ENCODE peak calls at places on chromosome 2, in seven cellular contexts. U, A, V, G, H, O and D are unnamed samples.

GRCh38 chr2:215863687-215864086 is 149.7 kb downstream of the MREG start:
- DNase-seq in U (no peak), A (no peak), V (no peak), G (no peak), H (no peak), O (no peak), D (no peak)

GRCh38 chr2:149082781-149083180 is 44.3 kb downstream of the LYPD6B start:
- DNase-seq in U (peak; percentile 44), A (no peak), V (no peak), G (no peak), H (no peak), O (no peak), D (no peak)

GRCh38 chr2:42156756-42157155 is 12.4 kb upstream of the EML4 start:
- DNase-seq in U (no peak), A (no peak), V (no peak), G (peak; percentile 65), H (no peak), O (no peak), D (no peak)

GRCh38 chr2:149329470-149330126 is 789 bp upstream of the LYPD6 start:
- DNase-seq in U (peak; percentile 82), A (peak; percentile 7), V (peak; percentile 53), G (peak; percentile 92), H (no peak), O (no peak), D (peak; percentile 81)

GRCh38 chr2:124805060-124805459 is 780.0 kb downstream of the CNTNAP5 start:
- DNase-seq in U (no peak), A (no peak), V (no peak), G (no peak), H (no peak), O (no peak), D (peak; percentile 61)

GRCh38 chr2:120528051-120528692 is 182.2 kb downstream of the INHBB start:
- DNase-seq in U (no peak), A (no peak), V (no peak), G (no peak), H (no peak), O (no peak), D (no peak)

GRCh38 chr2:43217228-43218220 is 8.9 kb downstream of the ZFP36L2 start:
- DNase-seq in U (peak; percentile 97), A (no peak), V (peak; percentile 52), G (peak; percentile 96), H (peak; percentile 92), O (no peak), D (peak; percentile 20)

GRCh38 chr2:234770081-234770506 is 181.7 kb upstream of the SH3BP4 start:
- DNase-seq in U (no peak), A (peak; percentile 72), V (peak; percentile 14), G (peak; percentile 63), H (no peak), O (no peak), D (peak; percentile 36)

GRCh38 chr2:10361220-10361588 is 58.5 kb downstream of the HPCAL1 start:
- DNase-seq in U (no peak), A (peak; percentile 36), V (peak; percentile 57), G (no peak), H (no peak), O (peak; percentile 23), D (no peak)
- H2BK5ac ChIP-seq in U (no peak overlapping the region), A (no peak overlapping the region), V (no peak overlapping the region), G (no peak overlapping the region), H (no peak overlapping the region), O (no peak overlapping the region), D (no peak overlapping the region)

DNA sequence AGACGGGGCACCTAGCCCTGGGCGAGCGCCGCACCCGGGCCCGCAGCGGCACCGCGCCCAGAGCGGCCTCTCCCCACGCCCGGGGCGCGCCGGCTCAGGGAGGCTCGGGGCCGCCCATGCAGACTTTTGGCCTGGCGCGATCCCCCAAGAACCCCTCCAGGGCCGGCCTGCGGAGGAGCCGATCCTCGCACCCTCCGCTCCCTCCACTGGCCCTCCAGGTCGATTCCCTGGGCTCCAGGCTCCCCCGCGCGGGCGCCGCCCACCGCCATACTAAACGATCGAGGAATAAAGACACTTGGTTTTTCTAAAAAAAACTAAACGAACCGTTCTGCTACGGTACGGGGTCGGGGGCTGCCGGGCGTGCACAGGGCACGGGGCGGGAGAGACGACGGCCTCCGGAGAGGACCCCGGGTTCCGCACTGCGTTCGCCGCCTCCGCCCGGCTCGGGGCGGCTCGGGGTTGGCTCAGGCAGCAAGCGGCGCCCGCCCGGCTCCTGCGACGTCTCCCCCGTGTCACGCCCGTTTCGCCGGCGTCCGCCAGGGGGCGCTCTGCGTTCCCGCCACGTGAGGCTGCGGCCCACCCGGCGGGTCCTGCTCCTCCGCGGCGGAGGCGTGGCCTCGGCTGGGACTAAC is 366 bp upstream of the KHK start:
- DNase-seq in U (peak; percentile 96), A (peak; percentile 86), V (peak; percentile 95), G (peak; percentile 94), H (peak; percentile 79), O (peak; percentile 93), D (peak; percentile 89)
- H2BK5ac ChIP-seq in U (no peak overlapping the region), A (peak overlapping the region; percentile 36), V (peak overlapping the region; percentile 67), G (no peak overlapping the region), H (no peak overlapping the region), O (peak overlapping the region; percentile 8), D (no peak overlapping the region)

GRCh38 chr2:214320211-214320610 is 90.6 kb upstream of the VWC2L start:
- DNase-seq in U (no peak), A (no peak), V (no peak), G (no peak), H (no peak), O (peak; percentile 12), D (no peak)
- H2BK5ac ChIP-seq in U (no peak overlapping the region), A (no peak overlapping the region), V (no peak overlapping the region), G (no peak overlapping the region), H (no peak overlapping the region), O (no peak overlapping the region), D (no peak overlapping the region)

GRCh38 chr2:219049282-219049681 is 8.0 kb upstream of the CFAP65 start:
- DNase-seq in U (no peak), A (no peak), V (no peak), G (no peak), H (no peak), O (no peak), D (no peak)
- H2BK5ac ChIP-seq in U (no peak overlapping the region), A (no peak overlapping the region), V (no peak overlapping the region), G (no peak overlapping the region), H (no peak overlapping the region), O (no peak overlapping the region), D (no peak overlapping the region)

DNA sequence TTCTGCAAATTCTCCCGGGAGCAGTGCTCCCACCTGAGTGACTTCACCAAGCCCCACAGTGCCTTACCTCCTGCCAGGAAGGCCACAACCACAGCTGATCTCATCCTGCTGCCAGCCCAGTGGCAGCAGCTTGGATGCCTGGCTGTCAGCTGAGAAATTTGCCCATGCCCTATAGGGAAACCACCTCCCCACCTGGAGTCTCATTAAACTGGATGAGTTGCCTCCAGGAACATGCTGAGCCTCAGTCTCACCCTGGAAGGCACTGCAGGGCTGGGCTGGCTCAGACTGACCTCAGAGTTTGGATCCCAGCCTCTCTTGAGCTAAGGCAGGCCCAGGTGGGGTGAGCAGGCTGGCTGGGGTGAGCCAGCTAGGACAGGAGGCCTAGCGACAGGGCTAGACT is 23.3 kb downstream of the REEP1 start:
- DNase-seq in U (no peak), A (no peak), V (no peak), G (no peak), H (no peak), O (no peak), D (no peak)
- H2BK5ac ChIP-seq in U (no peak overlapping the region), A (no peak overlapping the region), V (no peak overlapping the region), G (no peak overlapping the region), H (no peak overlapping the region), O (no peak overlapping the region), D (no peak overlapping the region)

DNA sequence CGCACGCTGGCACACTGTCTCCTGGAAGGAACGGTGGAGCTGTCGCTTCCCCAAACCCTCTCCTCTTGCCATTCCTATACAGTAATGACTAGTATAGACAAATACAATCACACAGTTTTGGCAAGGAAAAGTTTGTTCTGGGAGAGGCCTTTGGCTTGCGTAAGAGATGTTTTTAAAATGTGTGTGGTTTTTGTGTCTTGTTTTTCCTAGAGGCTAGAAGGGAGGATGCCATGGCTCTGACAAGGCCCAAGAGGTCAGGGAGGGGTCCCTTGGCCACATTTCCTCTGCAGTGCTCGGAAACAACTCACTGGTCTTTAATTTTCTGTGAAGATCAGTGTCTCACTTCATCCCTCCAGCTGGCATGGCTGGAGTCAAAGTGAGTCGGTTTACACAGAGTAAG is 195.9 kb downstream of the SH3RF3 start:
- DNase-seq in U (no peak), A (peak; percentile 95), V (no peak), G (no peak), H (no peak), O (no peak), D (peak; percentile 96)
- H2BK5ac ChIP-seq in U (no peak overlapping the region), A (peak overlapping the region; percentile 65), V (no peak overlapping the region), G (no peak overlapping the region), H (no peak overlapping the region), O (no peak overlapping the region), D (no peak overlapping the region)

DNA sequence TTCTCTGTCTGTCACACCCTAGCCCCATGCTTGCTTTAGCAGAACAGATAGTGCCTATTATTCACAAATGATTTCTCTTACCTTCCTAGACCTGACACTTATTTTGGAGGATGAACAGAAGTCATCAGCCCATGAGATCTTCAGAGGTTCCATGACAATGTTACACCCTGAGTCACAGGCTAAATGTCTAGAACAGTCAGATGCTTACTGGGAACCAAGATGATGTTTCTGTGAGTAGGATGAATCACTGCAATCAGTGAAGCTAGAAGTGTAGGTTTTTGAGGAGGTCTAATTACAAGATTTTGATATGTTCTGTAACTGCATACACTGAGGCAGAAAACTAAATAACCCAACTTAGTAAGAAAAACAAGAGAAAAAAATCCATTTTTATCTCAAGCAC is 123.0 kb upstream of the THUMPD2 start:
- DNase-seq in U (no peak), A (peak; percentile 85), V (no peak), G (no peak), H (no peak), O (no peak), D (peak; percentile 64)
- H2BK5ac ChIP-seq in U (no peak overlapping the region), A (no peak overlapping the region), V (no peak overlapping the region), G (no peak overlapping the region), H (no peak overlapping the region), O (no peak overlapping the region), D (no peak overlapping the region)